ENCODE peak calls at places on chromosomes 13 and 19, in five cellular contexts. V, T, L, H and A are unnamed samples.

GRCh38 chr19:28869459-28869858 is 343.5 kb downstream of the UQCRFS1 start:
- DNase-seq in T (no peak), H (no peak), V (no peak), L (no peak), A (no peak)

GRCh38 chr19:45451181-45451849 is 16.5 kb upstream of the FOSB start:
- DNase-seq in H (no peak), V (peak), L (no peak), T (no peak), A (peak)

GRCh38 chr19:54248016-54248601 is 5.5 kb upstream of the LILRA6 start:
- DNase-seq in V (no peak), T (no peak), L (no peak), H (no peak), A (no peak)

GRCh38 chr13:39415403-39415802 is 187.6 kb downstream of the LHFPL6 start:
- DNase-seq in H (no peak), V (peak), L (peak), T (peak), A (peak)

GRCh38 chr13:113086991-113087922 is 18.3 kb upstream of the F7 start:
- DNase-seq in T (peak), V (no peak), L (no peak), H (peak), A (no peak)

GRCh38 chr13:52103386-52103785 is 25.5 kb downstream of the NEK5 start:
- DNase-seq in H (no peak), L (no peak), V (no peak), T (no peak), A (no peak)

GRCh38 chr13:42574435-42575311 is 721 bp downstream of the TNFSF11 start:
- DNase-seq in V (peak), L (no peak), T (no peak), H (no peak), A (no peak)

GRCh38 chr13:75870397-75870801 is 234.3 kb downstream of the LMO7 start:
- DNase-seq in H (no peak), T (no peak), L (no peak), V (peak), A (peak)

GRCh38 chr19:28606269-28607032 is 606.5 kb downstream of the UQCRFS1 start:
- DNase-seq in T (no peak), H (no peak), V (no peak), L (no peak), A (no peak)

GRCh38 chr13:24127116-24127631 is 33.3 kb upstream of the SPATA13 start:
- DNase-seq in V (no peak), H (no peak), T (no peak), L (no peak), A (peak)

GRCh38 chr19:13020002-13020414 is 24.7 kb downstream of the NFIX start:
- DNase-seq in V (peak), L (no peak), T (no peak), H (no peak), A (no peak)

GRCh38 chr19:16208064-16208759 is 10.5 kb downstream of the AP1M1 start:
- DNase-seq in H (peak), V (no peak), T (no peak), L (no peak), A (no peak)

GRCh38 chr19:54461201-54462071 is 2.1 kb downstream of the LENG9 start:
- DNase-seq in H (no peak), L (no peak), V (no peak), T (no peak), A (no peak)

GRCh38 chr13:108917581-108917980 is 288.2 kb downstream of the MYO16 start:
- DNase-seq in L (no peak), V (no peak), T (no peak), H (no peak), A (peak)

GRCh38 chr13:46728777-46729176 is 68.2 kb downstream of the ESD start:
- DNase-seq in V (peak), H (no peak), T (no peak), L (no peak), A (peak)

GRCh38 chr19:4542896-4543351 is 3.1 kb upstream of the LRG1 start:
- DNase-seq in L (no peak), V (no peak), H (no peak), T (no peak), A (no peak)

GRCh38 chr13:94640676-94641075 is 39.0 kb downstream of the GPR180 start:
- DNase-seq in L (no peak), V (no peak), T (no peak), H (no peak), A (no peak)

GRCh38 chr19:39969266-39969665 is 1.7 kb upstream of the PSMC4 start:
- DNase-seq in L (no peak), T (no peak), V (no peak), H (no peak), A (peak)

GRCh38 chr19:35644987-35645679 is 3.0 kb upstream of the COX6B1 start:
- DNase-seq in H (peak), L (peak), V (peak), T (peak), A (peak)

GRCh38 chr13:27822873-27823311 is 30.6 kb downstream of the GSX1 start:
- DNase-seq in V (peak), L (no peak), H (no peak), T (no peak), A (peak)

GRCh38 chr13:47413112-47413511 is 516.3 kb upstream of the HTR2A start:
- DNase-seq in H (no peak), T (no peak), L (no peak), V (no peak), A (peak)

GRCh38 chr19:8557637-8558238 is 19.5 kb downstream of the MYO1F start:
- DNase-seq in H (peak), T (no peak), V (no peak), L (no peak), A (no peak)

GRCh38 chr13:30978981-30979956 is 46.8 kb downstream of the TEX26 start:
- DNase-seq in H (peak), L (peak), T (no peak), V (peak), A (no peak)

GRCh38 chr13:32938907-32939306 is 77.3 kb upstream of the KL start:
- DNase-seq in L (no peak), H (no peak), T (no peak), V (no peak), A (peak)

GRCh38 chr19:10408511-10409291 is 5.4 kb upstream of the CDC37 start:
- DNase-seq in V (no peak), T (no peak), H (peak), L (peak), A (no peak)

GRCh38 chr13:98454389-98454881 is 122.5 kb downstream of the STK24 start:
- DNase-seq in L (no peak), H (no peak), T (no peak), V (no peak), A (peak)

GRCh38 chr19:318509-318774 is 26.2 kb downstream of the MIER2 start:
- DNase-seq in T (no peak), V (no peak), L (no peak), H (no peak), A (no peak)

GRCh38 chr13:101703838-101704237 is 251.4 kb downstream of the ITGBL1 start:
- DNase-seq in T (no peak), V (no peak), H (no peak), L (no peak), A (no peak)

GRCh38 chr19:30562981-30563380 is 190.8 kb downstream of the ZNF536 start:
- DNase-seq in H (no peak), L (no peak), V (no peak), T (no peak), A (no peak)

GRCh38 chr13:102399791-102400618 is 1.8 kb downstream of the FGF14 start:
- DNase-seq in L (peak), T (peak), H (peak), V (peak), A (peak)

GRCh38 chr19:17803264-17803896 is 8.4 kb downstream of the B3GNT3 start:
- DNase-seq in L (no peak), V (no peak), H (no peak), T (no peak), A (no peak)

GRCh38 chr13:93786846-93787245 is 560.2 kb downstream of the GPC6 start:
- DNase-seq in L (no peak), H (no peak), T (no peak), V (no peak), A (no peak)

GRCh38 chr13:105920375-105920774 is 615.1 kb downstream of the EFNB2 start:
- DNase-seq in T (no peak), V (no peak), H (no peak), L (no peak), A (peak)

GRCh38 chr13:75452564-75452963 is 29.4 kb downstream of the TBC1D4 start:
- DNase-seq in H (no peak), T (no peak), V (no peak), L (no peak), A (peak)

GRCh38 chr19:13781547-13781946 is 7.3 kb downstream of the C19orf53 start:
- DNase-seq in V (peak), L (peak), H (peak), T (peak), A (peak)

GRCh38 chr19:49408816-49409440 is 14.3 kb downstream of the PTH2 start:
- DNase-seq in V (no peak), L (no peak), T (no peak), H (no peak), A (no peak)

DNA sequence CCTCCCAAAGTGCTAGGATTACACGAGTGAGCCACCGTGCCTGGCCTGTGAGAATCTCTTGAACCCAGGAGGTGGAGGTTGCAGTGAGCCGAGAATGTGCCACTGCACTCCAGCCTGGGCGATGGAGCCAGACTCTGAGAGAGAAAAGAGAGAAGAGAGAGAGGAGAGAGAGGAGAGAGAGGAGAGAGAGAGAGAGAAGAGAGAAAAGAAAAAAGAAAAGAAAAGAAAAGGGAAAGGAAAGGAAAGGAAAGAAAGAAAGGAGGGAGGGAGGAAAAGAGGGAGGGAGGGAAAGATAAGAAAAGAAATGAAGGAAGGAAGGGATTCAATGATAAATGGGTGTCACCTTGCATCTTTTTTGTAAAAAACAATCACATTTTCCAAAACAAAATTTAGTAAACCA is 23.0 kb upstream of the PSPC1 start:
- DNase-seq in H (no peak), T (no peak), V (no peak), L (no peak), A (no peak)
- H3K27ac ChIP-seq in H (no peak), T (no peak), V (no peak), L (no peak), A (no peak)

GRCh38 chr19:2546128-2547032 is 70.5 kb downstream of the GADD45B start:
- DNase-seq in L (peak), T (peak), V (peak), H (peak), A (peak)
- H3K4me3 ChIP-seq in L (no peak), T (peak), V (no peak), H (peak), A (no peak)

DNA sequence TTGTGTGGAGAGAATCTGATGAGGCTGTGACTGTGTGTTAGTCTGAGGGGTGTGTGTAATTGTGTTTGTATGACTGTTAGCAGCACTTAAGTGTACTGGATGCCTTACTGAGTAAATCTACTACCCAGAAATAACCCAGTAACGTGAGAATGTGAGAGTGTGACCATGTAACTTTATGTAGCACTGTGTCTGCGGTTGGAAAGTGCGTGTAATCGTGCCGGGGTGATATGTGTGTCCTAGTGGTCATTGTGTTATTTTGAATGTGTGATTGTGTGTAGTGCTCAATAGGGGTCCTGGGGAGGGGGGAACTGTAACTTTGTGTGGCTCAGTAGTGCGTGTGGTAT is 550 bp downstream of the ZNF383 start:
- DNase-seq in L (no peak), V (no peak), T (no peak), H (no peak), A (peak)
- H3K27ac ChIP-seq in L (peak), V (no peak), T (peak), H (peak), A (peak)

GRCh38 chr19:5742051-5742450 is 21.6 kb downstream of the CATSPERD start:
- DNase-seq in T (no peak), V (no peak), H (no peak), L (no peak), A (no peak)

GRCh38 chr19:5743640-5744039 is 23.2 kb downstream of the CATSPERD start:
- DNase-seq in T (no peak), V (no peak), L (no peak), H (no peak), A (no peak)

DNA sequence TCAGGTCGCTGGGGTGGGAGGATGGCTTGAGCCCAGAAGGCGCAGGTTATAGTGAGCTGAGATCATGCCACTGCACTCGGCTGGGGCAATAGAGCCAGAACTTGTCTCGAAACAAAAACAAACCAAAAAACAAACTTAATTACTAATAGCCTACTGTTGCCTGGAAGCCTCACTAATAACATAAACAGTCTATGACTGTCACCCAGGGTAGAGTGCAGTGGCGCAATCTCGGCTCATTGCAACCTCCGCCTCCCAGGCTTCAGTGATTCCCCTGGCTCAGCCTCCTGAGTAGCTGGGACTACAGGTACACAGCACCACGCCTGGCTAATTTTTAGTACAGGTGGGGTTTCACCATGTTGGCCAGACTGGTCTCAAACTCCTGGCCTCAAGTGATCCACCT is 18.0 kb downstream of the CATSPERD start:
- DNase-seq in L (no peak), H (no peak), T (no peak), V (no peak), A (no peak)
- H3K4me3 ChIP-seq in L (no peak), H (no peak), T (no peak), V (no peak), A (no peak)